ENCODE peak calls at places on chromosomes 1 and 21, in nine cellular contexts. W is hippocampal formation; B is islet precursor cell; Q is effector memory CD8-positive, alpha-beta T cell; P is colonic mucosa; H is activated effector memory CD4-positive, alpha-beta T cell treated with Interleukin-2 at 50 U/mL for 16 hours; Y is aorta; D is mucosa of descending colon; O is H9. X is an unnamed sample.

GRCh38 chr21:20016431-20017005 is 981.7 kb upstream of the NCAM2 start:
- DNase-seq in B (no peak), W (no peak), H (no peak), Y (no peak), D (no peak), P (no peak), O (no peak), Q (no peak), X (no peak)

GRCh38 chr1:241640867-241641542 is 836 bp upstream of the CHML start:
- DNase-seq in W (no peak), Y (no peak), D (peak; percentile 33), H (no peak), O (no peak), P (peak; percentile 25), B (no peak), Q (no peak), X (no peak)

GRCh38 chr1:169250022-169250421 is 117.6 kb downstream of the NME7 start:
- DNase-seq in Y (no peak), D (no peak), B (no peak), H (no peak), O (no peak), P (no peak), W (no peak), Q (no peak), X (no peak)

GRCh38 chr1:162349635-162350330 is 26.9 kb downstream of the SPATA46 start:
- DNase-seq in P (peak; percentile 54), B (peak; percentile 85), O (no peak), W (no peak), Y (no peak), H (no peak), D (peak; percentile 42), Q (no peak), X (no peak)

GRCh38 chr1:115495603-115496002 is 146.2 kb upstream of the VANGL1 start:
- DNase-seq in D (no peak), B (no peak), W (no peak), Q (no peak), O (no peak), Y (no peak), H (no peak), P (no peak), X (no peak)

GRCh38 chr1:28104866-28105467 is 16.6 kb upstream of the EYA3 start:
- DNase-seq in P (peak; percentile 89), Q (no peak), D (peak; percentile 81), W (peak; percentile 85), Y (no peak), H (no peak), O (peak; percentile 96), B (peak; percentile 91), X (no peak)

GRCh38 chr1:229857585-229857984 is 209.5 kb upstream of the GALNT2 start:
- DNase-seq in H (no peak), D (no peak), B (no peak), Q (no peak), W (no peak), Y (no peak), O (no peak), P (no peak), X (no peak)

GRCh38 chr21:45421071-45421845 is 16.3 kb downstream of the COL18A1 start:
- DNase-seq in D (peak; percentile 69), Q (no peak), O (no peak), H (no peak), Y (peak; percentile 45), P (no peak), B (peak; percentile 53), W (no peak), X (no peak)

GRCh38 chr1:90474731-90475130 is 242.4 kb downstream of the BARHL2 start:
- DNase-seq in W (no peak), P (no peak), Q (no peak), O (no peak), H (no peak), Y (no peak), B (no peak), D (no peak), X (no peak)

GRCh38 chr1:4700801-4701200 is 46.4 kb downstream of the AJAP1 start:
- DNase-seq in Y (no peak), P (no peak), Q (no peak), D (no peak), O (no peak), H (no peak), B (no peak), W (peak; percentile 78), X (no peak)

GRCh38 chr1:198699167-198700015 is 60.6 kb downstream of the PTPRC start:
- DNase-seq in P (peak; percentile 61), D (peak; percentile 67), B (peak; percentile 86), O (peak; percentile 77), Q (peak; percentile 61), Y (peak; percentile 53), H (peak; percentile 56), W (no peak), X (no peak)

GRCh38 chr1:7561331-7561921 is 209.7 kb upstream of the VAMP3 start:
- DNase-seq in D (no peak), Q (no peak), H (no peak), O (peak; percentile 89), P (no peak), Y (no peak), B (peak; percentile 85), W (no peak), X (no peak)

GRCh38 chr1:181062800-181063428 is 25.6 kb upstream of the IER5 start:
- DNase-seq in P (no peak), W (no peak), Y (no peak), D (no peak), B (no peak), O (no peak), Q (no peak), H (no peak), X (no peak)

GRCh38 chr1:203325004-203325417 is 19.7 kb downstream of the BTG2 start:
- DNase-seq in Q (peak; percentile 54), O (no peak), P (no peak), H (peak; percentile 49), D (no peak), Y (no peak), W (no peak), B (no peak), X (no peak)

GRCh38 chr1:39189592-39190041 is 14.9 kb upstream of the MACF1 start:
- DNase-seq in O (no peak), W (no peak), B (peak; percentile 1), D (no peak), Y (no peak), P (no peak), Q (no peak), H (no peak), X (no peak)

GRCh38 chr1:16915627-16915973 is 6.1 kb upstream of the CROCC start:
- DNase-seq in Y (no peak), O (no peak), P (no peak), B (no peak), D (no peak), W (peak; percentile 38), Q (no peak), H (no peak), X (no peak)

GRCh38 chr1:15226626-15227286 is 20.3 kb upstream of the FHAD1 start:
- DNase-seq in P (no peak), W (no peak), H (no peak), B (peak; percentile 84), Y (no peak), O (no peak), D (no peak), Q (no peak), X (no peak)

GRCh38 chr1:108962681-108963051 is 618 bp downstream of the CLCC1 start:
- DNase-seq in Q (peak; percentile 10), D (peak; percentile 71), O (peak; percentile 46), H (peak; percentile 18), P (peak; percentile 59), Y (peak; percentile 57), B (peak; percentile 59), W (no peak), X (peak; percentile 21)

GRCh38 chr1:24705260-24706073 is 39.8 kb upstream of the CLIC4 start:
- DNase-seq in B (peak; percentile 94), Q (no peak), P (peak; percentile 88), D (peak; percentile 88), H (peak; percentile 17), Y (peak; percentile 87), O (peak; percentile 94), W (peak; percentile 91), X (peak; percentile 69)

GRCh38 chr1:173532237-173532636 is 55.1 kb downstream of the PRDX6 start:
- DNase-seq in O (no peak), Q (no peak), W (no peak), H (no peak), D (no peak), P (no peak), B (no peak), Y (no peak), X (no peak)

GRCh38 chr1:112735752-112736151 is 20.6 kb upstream of the PPM1J start:
- DNase-seq in D (no peak), O (no peak), Y (no peak), H (no peak), B (no peak), Q (no peak), W (no peak), P (no peak), X (no peak)

GRCh38 chr21:26049803-26050202 is 120.8 kb downstream of the APP start:
- DNase-seq in B (no peak), W (no peak), O (no peak), Q (no peak), P (no peak), H (no peak), Y (no peak), D (no peak), X (no peak)

GRCh38 chr1:32953495-32953894 is 11.1 kb downstream of the RNF19B start:
- DNase-seq in W (no peak), B (no peak), D (no peak), Y (no peak), P (no peak), O (no peak), Q (no peak), H (no peak), X (no peak)

GRCh38 chr1:183764981-183765380 is 39.9 kb upstream of the RGL1 start:
- DNase-seq in W (no peak), D (no peak), H (no peak), Q (no peak), P (no peak), B (no peak), O (no peak), Y (no peak), X (no peak)

GRCh38 chr1:159015440-159015909 is 5.8 kb downstream of the IFI16 start:
- DNase-seq in D (peak; percentile 70), Q (peak; percentile 48), B (peak; percentile 83), P (peak; percentile 64), O (no peak), Y (peak; percentile 81), H (peak; percentile 60), W (peak; percentile 11), X (peak; percentile 27)

GRCh38 chr1:119204940-119205339 is 64.5 kb upstream of the WARS2 start:
- DNase-seq in D (no peak), P (no peak), O (no peak), Y (no peak), H (no peak), W (no peak), B (no peak), Q (no peak), X (no peak)

GRCh38 chr1:212782422-212783154 is 9.0 kb downstream of the NSL1 start:
- DNase-seq in O (no peak), D (no peak), Q (no peak), W (peak; percentile 6), B (peak; percentile 80), P (no peak), H (no peak), Y (no peak), X (no peak)

GRCh38 chr1:212853658-212854057 is 4.4 kb upstream of the FLVCR1 start:
- DNase-seq in P (peak; percentile 77), W (no peak), Q (no peak), D (peak; percentile 91), B (no peak), O (no peak), Y (no peak), H (no peak), X (no peak)

GRCh38 chr1:41368384-41368783 is 7.2 kb downstream of the FOXO6 start:
- DNase-seq in P (no peak), Y (no peak), B (no peak), O (no peak), D (no peak), H (no peak), Q (no peak), W (no peak), X (no peak)

GRCh38 chr1:75796376-75797272 is at the start of gene MSH4:
- DNase-seq in O (peak; percentile 66), P (no peak), D (no peak), W (no peak), H (no peak), B (peak; percentile 59), Q (no peak), Y (no peak), X (no peak)

GRCh38 chr1:19413999-19414398 is 71.3 kb downstream of the CAPZB start:
- DNase-seq in B (no peak), O (no peak), D (no peak), P (no peak), Y (no peak), W (no peak), H (no peak), Q (no peak), X (no peak)